ENCODE peak calls at places on chromosomes 7 and 10, in five cellular contexts. C, V, P, F and E are unnamed samples.

GRCh38 chr10:84177541-84178386 is 4.2 kb downstream of the GPR15LG start:
- DNase-seq in C (no peak), V (no peak), P (no peak), F (no peak), E (no peak)

GRCh38 chr7:81399461-81399860 is 370.4 kb downstream of the HGF start:
- DNase-seq in C (no peak), V (peak), P (no peak), F (no peak), E (no peak)

GRCh38 chr7:124722292-124722691 is 43.3 kb downstream of the GPR37 start:
- DNase-seq in C (no peak), V (peak), P (peak), F (no peak), E (no peak)

GRCh38 chr10:59648711-59649201 is 60.9 kb downstream of the SLC16A9 start:
- DNase-seq in C (no peak), V (peak), P (no peak), F (no peak), E (peak)

GRCh38 chr10:8189458-8189857 is 135.0 kb downstream of the GATA3 start:
- DNase-seq in C (peak), V (no peak), P (no peak), F (no peak), E (no peak)

GRCh38 chr7:112223310-112223709 is 16.8 kb downstream of the ZNF277 start:
- DNase-seq in C (no peak), V (no peak), P (no peak), F (no peak), E (no peak)

GRCh38 chr7:29327455-29327854 is 132.9 kb downstream of the CHN2 start:
- DNase-seq in C (no peak), V (no peak), P (no peak), F (no peak), E (no peak)

GRCh38 chr7:85041599-85042216 is 145.1 kb downstream of the SEMA3D start:
- DNase-seq in C (peak), V (peak), P (peak), F (no peak), E (peak)

GRCh38 chr7:130223646-130224045 is 16.0 kb downstream of the SSMEM1 start:
- DNase-seq in C (no peak), V (no peak), P (no peak), F (no peak), E (no peak)

GRCh38 chr10:117165557-117166419 is 27.7 kb upstream of the VAX1 start:
- DNase-seq in C (peak), V (peak), P (peak), F (peak), E (peak)

GRCh38 chr10:48366261-48366660 is 59.8 kb downstream of the MAPK8 start:
- DNase-seq in C (no peak), V (no peak), P (peak), F (no peak), E (no peak)

DNA sequence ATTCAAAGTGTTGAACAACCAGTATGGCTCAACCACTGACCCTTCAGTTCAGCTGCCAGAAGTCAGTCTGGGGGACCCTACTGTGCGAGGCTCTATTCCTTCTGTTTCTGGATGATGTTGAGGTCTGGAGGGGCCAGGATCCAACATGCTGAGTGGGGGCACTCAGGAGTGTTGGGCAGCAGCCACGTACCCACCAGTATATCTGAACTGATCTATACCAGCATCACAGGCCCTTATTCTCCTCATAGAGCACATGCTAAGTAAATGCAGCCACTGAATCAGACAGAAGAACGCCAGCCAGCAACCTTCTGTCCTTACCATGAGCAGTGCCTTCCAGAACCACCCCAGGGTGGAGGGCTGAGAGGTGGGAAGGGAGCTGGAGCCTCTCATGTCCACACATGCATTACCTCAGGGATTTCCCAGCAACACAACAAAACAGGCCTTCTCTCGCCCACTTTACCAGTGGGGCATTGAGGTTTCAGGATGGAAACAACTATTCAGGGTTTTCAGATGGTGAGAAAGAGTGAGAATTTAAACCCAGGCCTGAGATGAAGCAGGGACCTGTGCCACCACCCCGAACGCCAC is 6.8 kb upstream of the MSMB start:
- DNase-seq in C (no peak), V (no peak), P (no peak), F (no peak), E (no peak)
- H3K14ac ChIP-seq in C (no peak), V (no peak), P (no peak), F (no peak), E (no peak)

DNA sequence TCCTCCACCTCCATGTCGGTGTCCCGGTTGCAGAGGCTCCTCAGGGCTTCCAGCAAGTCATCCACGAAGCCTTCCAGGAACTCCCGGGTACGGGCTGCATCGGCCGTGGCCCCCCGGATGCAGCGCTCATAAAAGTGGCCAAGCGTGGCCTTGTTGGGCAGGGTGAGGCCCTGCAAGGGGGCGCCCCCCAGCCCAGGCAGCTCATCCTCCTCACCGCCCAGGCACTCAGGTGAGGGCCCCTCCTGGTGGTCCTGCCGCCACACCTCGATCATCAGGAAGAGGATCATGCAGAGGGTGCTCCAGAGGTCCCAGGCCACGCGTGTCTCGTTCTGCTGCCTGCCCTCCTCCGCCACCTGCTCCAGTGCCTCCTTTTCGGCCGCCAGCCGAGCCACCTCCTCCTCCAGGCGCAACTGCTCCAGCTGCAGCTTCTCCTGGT is 22.8 kb downstream of the ITPRIP start:
- DNase-seq in C (no peak), V (no peak), P (no peak), F (no peak), E (no peak)
- H3K18ac ChIP-seq in C (no peak), V (no peak), P (no peak), F (no peak), E (no peak)

DNA sequence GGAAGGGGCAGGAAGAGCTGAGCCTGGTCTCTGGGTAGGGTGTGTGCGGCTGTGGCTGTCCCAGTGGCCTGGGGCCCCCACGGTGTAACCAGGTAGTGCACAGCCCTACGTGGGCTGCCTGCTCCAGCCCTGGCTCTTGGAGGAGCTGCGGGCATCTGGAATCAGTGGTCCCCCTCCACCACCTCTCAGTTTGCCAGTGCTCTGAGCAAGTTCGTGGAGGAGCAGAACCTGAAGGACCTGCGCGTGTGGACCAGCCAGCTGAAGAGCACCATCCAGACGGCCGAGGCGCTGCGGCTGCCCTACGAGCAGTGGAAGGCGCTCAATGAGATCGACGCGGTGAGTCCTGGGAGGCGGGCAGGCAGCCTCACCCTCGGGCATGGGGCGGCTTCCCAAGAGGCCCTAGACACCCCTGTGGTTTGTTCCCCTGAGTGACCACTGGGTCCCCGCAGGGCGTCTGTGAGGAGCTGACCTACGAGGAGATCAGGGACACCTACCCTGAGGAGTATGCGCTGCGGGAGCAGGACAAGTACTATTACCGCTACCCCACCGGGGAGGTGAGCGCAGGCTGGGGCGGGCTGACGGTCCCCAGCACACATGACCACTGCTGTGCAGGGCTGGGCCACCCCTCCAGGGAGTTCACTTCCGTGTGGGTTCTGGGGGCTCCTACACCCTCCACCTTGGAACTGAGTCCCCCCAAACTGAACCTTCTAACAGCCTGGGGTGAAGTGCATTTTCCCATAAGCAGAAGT is 18.6 kb downstream of the PFKFB3 start:
- DNase-seq in C (no peak), V (no peak), P (no peak), F (no peak), E (no peak)
- H2AK5ac ChIP-seq in C (no peak), V (no peak), P (peak), F (no peak), E (no peak)

GRCh38 chr7:122988333-122988732 is 7.2 kb downstream of the TAS2R16 start:
- DNase-seq in C (no peak), V (no peak), P (no peak), F (no peak), E (no peak)

GRCh38 chr7:122989577-122989976 is 5.9 kb downstream of the TAS2R16 start:
- DNase-seq in C (no peak), V (no peak), P (no peak), F (no peak), E (no peak)

GRCh38 chr7:122987463-122987862 is 8.0 kb downstream of the TAS2R16 start:
- DNase-seq in C (no peak), V (no peak), P (no peak), F (no peak), E (no peak)

GRCh38 chr7:122984021-122984420 is 11.5 kb downstream of the TAS2R16 start:
- DNase-seq in C (no peak), V (no peak), P (no peak), F (no peak), E (no peak)

DNA sequence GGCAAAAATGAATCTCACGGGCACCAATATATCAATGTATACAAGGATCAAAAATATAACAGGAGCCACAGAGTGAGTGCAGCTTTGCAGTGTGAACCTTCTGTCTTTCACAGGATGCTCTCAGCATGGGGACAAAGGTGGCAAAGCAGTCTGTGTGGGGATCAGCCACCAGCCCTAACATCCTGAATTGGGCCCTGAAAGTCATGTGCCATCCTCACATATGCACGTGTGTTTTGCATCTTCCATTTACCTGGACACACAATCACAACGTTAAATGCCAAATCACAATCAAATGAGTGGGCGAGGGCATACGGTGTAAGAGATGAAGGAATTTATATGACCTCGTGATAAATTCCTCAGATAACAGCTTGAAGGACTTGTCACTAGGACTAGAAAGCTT is 6.5 kb downstream of the TAS2R16 start:
- DNase-seq in C (no peak), V (no peak), P (no peak), F (no peak), E (no peak)
- H3K14ac ChIP-seq in C (no peak), V (no peak), P (no peak), F (no peak), E (no peak)

DNA sequence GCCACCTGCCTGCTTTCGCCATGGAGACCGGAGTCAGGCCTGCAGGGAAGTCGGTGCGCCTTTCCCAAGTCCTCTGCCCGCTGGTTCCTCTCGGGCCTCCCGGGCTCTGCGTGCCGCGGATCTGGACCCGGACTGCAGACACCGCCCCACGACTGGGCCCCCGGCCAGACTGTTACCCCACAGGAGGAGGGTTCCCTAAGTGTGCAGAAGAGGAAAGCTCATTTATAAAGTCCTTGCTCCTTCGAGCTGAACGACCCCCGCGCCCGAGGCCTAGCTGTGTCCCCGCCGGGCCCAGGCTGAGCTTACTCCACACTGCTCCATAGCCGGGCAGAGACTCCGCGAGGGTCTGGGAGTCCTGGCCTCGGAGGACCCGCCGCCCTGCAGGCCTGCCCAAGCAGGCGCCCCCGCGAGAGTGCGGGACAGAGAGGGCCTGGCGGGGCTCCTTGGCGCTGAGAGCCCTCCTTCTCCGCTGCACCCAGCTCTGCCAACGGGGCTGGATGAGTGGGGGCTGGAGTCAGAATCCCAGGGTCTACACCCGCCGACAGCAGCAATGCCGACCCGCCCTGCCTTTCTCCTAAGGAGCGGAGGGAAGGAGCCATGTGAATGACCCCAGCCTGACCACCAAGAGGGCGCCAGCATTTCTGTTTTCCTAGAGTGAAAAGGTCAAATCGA is 8.3 kb downstream of the EN2 start:
- DNase-seq in C (no peak), V (no peak), P (no peak), F (no peak), E (no peak)
- H3K18ac ChIP-seq in C (no peak), V (no peak), P (no peak), F (peak), E (peak)

GRCh38 chr7:150397376-150398107 is 18.4 kb downstream of the ZNF775 start:
- DNase-seq in C (no peak), V (no peak), P (no peak), F (no peak), E (no peak)
- H2AK5ac ChIP-seq in C (no peak), V (no peak), P (no peak), F (no peak), E (no peak)

GRCh38 chr10:128657508-128657907 is 531.3 kb upstream of the MKI67 start:
- DNase-seq in C (no peak), V (no peak), P (no peak), F (no peak), E (no peak)
- H3K14ac ChIP-seq in C (no peak), V (no peak), P (no peak), F (no peak), E (no peak)